ENCODE peak calls at places on chromosome 21, in six cellular contexts. L, C, A, Q, G and Y are unnamed samples.

GRCh38 chr21:41359289-41359688 is 2.5 kb upstream of the MX2 start:
- DNase-seq in L (peak), C (no peak), A (no peak), Q (no peak), G (no peak), Y (no peak)

GRCh38 chr21:28521932-28522826 is 470.5 kb downstream of the LTN1 start:
- DNase-seq in L (no peak), C (no peak), A (no peak), Q (peak), G (no peak), Y (peak)

GRCh38 chr21:45636921-45637646 is 6.4 kb upstream of the PCBP3 start:
- DNase-seq in L (no peak), C (no peak), A (no peak), Q (no peak), G (no peak), Y (no peak)

GRCh38 chr21:33976082-33976979 is 60.7 kb upstream of the ATP5PO start:
- DNase-seq in L (no peak), C (no peak), A (peak), Q (peak), G (peak), Y (no peak)

GRCh38 chr21:32307706-32308105 is 9.1 kb downstream of the MRAP start:
- DNase-seq in L (no peak), C (no peak), A (no peak), Q (peak), G (no peak), Y (no peak)

GRCh38 chr21:17802568-17802967 is 16.6 kb downstream of the C21orf91 start:
- DNase-seq in L (no peak), C (no peak), A (no peak), Q (no peak), G (no peak), Y (no peak)

GRCh38 chr21:15250384-15250783 is 185.6 kb upstream of the NRIP1 start:
- DNase-seq in L (no peak), C (no peak), A (no peak), Q (no peak), G (no peak), Y (no peak)

GRCh38 chr21:16124397-16125130 is 394.8 kb downstream of the USP25 start:
- DNase-seq in L (no peak), C (no peak), A (no peak), Q (peak), G (no peak), Y (peak)

GRCh38 chr21:42013901-42014300 is 3.7 kb upstream of the ZBTB21 start:
- DNase-seq in L (no peak), C (no peak), A (no peak), Q (no peak), G (no peak), Y (no peak)

GRCh38 chr21:29849735-29850176 is 90.0 kb downstream of the GRIK1 start:
- DNase-seq in L (no peak), C (peak), A (peak), Q (peak), G (no peak), Y (peak)

GRCh38 chr21:42839271-42840231 is 39.8 kb downstream of the WDR4 start:
- DNase-seq in L (peak), C (no peak), A (no peak), Q (no peak), G (peak), Y (no peak)

GRCh38 chr21:45447821-45448220 is 42.9 kb downstream of the COL18A1 start:
- DNase-seq in L (no peak), C (no peak), A (no peak), Q (no peak), G (no peak), Y (no peak)

GRCh38 chr21:17371470-17371869 is 141.4 kb upstream of the CXADR start:
- DNase-seq in L (no peak), C (no peak), A (no peak), Q (no peak), G (no peak), Y (peak)

GRCh38 chr21:42836767-42837301 is 42.5 kb downstream of the WDR4 start:
- DNase-seq in L (no peak), C (no peak), A (no peak), Q (no peak), G (no peak), Y (no peak)

GRCh38 chr21:46061950-46062349 is 36.0 kb upstream of the COL6A2 start:
- DNase-seq in L (no peak), C (no peak), A (no peak), Q (no peak), G (no peak), Y (no peak)

GRCh38 chr21:41933259-41934079 is 20.3 kb downstream of the C2CD2 start:
- DNase-seq in L (no peak), C (no peak), A (no peak), Q (no peak), G (peak), Y (no peak)

GRCh38 chr21:14877581-14878228 is 187.1 kb downstream of the NRIP1 start:
- DNase-seq in L (no peak), C (no peak), A (no peak), Q (no peak), G (no peak), Y (no peak)

GRCh38 chr21:44695641-44696040 is 1.3 kb upstream of the KRTAP10-12 start:
- DNase-seq in L (no peak), C (no peak), A (no peak), Q (no peak), G (no peak), Y (no peak)

GRCh38 chr21:14545906-14546480 is at the start of gene SAMSN1:
- DNase-seq in L (no peak), C (no peak), A (peak), Q (no peak), G (peak), Y (peak)

GRCh38 chr21:37532868-37533780 is 166.6 kb downstream of the DYRK1A start:
- DNase-seq in L (no peak), C (peak), A (no peak), Q (no peak), G (peak), Y (no peak)

GRCh38 chr21:45612096-45613019 is 31.2 kb upstream of the PCBP3 start:
- DNase-seq in L (peak), C (no peak), A (no peak), Q (peak), G (no peak), Y (no peak)

GRCh38 chr21:39189857-39190604 is 6.8 kb upstream of the PSMG1 start:
- DNase-seq in L (no peak), C (no peak), A (no peak), Q (no peak), G (no peak), Y (no peak)